ENCODE peak calls at places on chromosomes 1 and 21, in four cellular contexts. X, O, M and I are unnamed samples.

GRCh38 chr1:33641099-33641830 is 168.8 kb downstream of the ZSCAN20 start:
- DNase-seq in M (no peak), X (no peak), O (no peak), I (no peak)

GRCh38 chr1:94236021-94236491 is 1.3 kb downstream of the ARHGAP29 start:
- DNase-seq in O (no peak), X (no peak), M (no peak), I (no peak)

GRCh38 chr1:116881879-116882520 is 27.7 kb upstream of the PTGFRN start:
- DNase-seq in O (no peak), M (no peak), X (no peak), I (no peak)

GRCh38 chr1:10057305-10057704 is 24.5 kb downstream of the UBE4B start:
- DNase-seq in M (no peak), O (no peak), X (no peak), I (no peak)

GRCh38 chr1:223455470-223455869 is 62.3 kb downstream of the CCDC185 start:
- DNase-seq in O (no peak), M (no peak), X (no peak), I (no peak)

GRCh38 chr21:41923641-41924342 is 30.0 kb downstream of the C2CD2 start:
- DNase-seq in M (no peak), O (no peak), X (no peak), I (no peak)

GRCh38 chr21:41668051-41668541 is 98.8 kb downstream of the RIPK4 start:
- DNase-seq in X (no peak), M (peak; percentile 51), O (no peak), I (no peak)

GRCh38 chr1:87718241-87718950 is 389.7 kb downstream of the LMO4 start:
- DNase-seq in X (no peak), O (no peak), M (no peak), I (no peak)

GRCh38 chr1:198132060-198132781 is 24.6 kb upstream of the NEK7 start:
- DNase-seq in X (no peak), M (no peak), O (no peak), I (no peak)

GRCh38 chr21:44985441-44986401 is 45.9 kb downstream of the SLX9 start:
- DNase-seq in X (no peak), M (no peak), O (no peak), I (no peak)

GRCh38 chr1:235006132-235006721 is 122.4 kb downstream of the TOMM20 start:
- DNase-seq in M (no peak), O (no peak), X (no peak), I (no peak)

GRCh38 chr1:67937651-67938050 is 104.4 kb upstream of the GNG12 start:
- DNase-seq in M (no peak), X (no peak), O (no peak), I (no peak)

GRCh38 chr1:18069903-18070302 is 37.7 kb upstream of the IGSF21 start:
- DNase-seq in O (no peak), X (no peak), M (no peak), I (no peak)

GRCh38 chr1:199399996-199400714 is 627.4 kb upstream of the NR5A2 start:
- DNase-seq in X (no peak), M (no peak), O (no peak), I (no peak)

GRCh38 chr21:39006653-39007417 is 176.4 kb downstream of the PSMG1 start:
- DNase-seq in X (no peak), O (peak; percentile 62), M (no peak), I (no peak)

DNA sequence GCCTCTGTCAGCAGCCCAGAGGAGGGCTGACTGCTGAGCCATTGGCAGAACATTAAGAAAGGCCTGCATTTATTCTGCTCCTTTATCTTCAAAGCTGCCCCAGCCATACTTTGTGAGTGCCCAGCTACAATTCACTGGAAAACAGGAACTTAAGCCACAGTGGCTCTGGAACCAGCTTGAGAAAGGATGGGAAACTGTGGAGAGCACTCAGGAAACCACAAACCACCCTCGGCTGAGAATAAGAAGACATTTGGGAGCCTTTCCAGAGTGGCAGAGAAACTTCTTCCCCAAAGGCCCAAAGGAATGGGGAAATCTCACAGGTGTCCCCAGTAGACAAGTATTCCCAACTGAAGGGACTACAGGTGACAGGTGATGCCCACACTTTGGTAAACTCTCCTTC is 1.8 kb downstream of the LAMB3 start:
- DNase-seq in M (no peak), X (no peak), O (no peak), I (no peak)
- H3K4me1 ChIP-seq in M (peaks cover 4% of the 10 kb centered on the region), X (peaks cover 4% of the 10 kb centered on the region), O (no peaks in the 10 kb centered on the region), I (peaks cover 11% of the 10 kb centered on the region)

GRCh38 chr1:185421485-185422100 is 104.5 kb upstream of the IVNS1ABP start:
- DNase-seq in X (no peak), O (no peak), M (no peak), I (no peak)
- H3K27ac ChIP-seq in X (no peak overlapping the region), O (no peak overlapping the region), M (no peak overlapping the region), I (no peak overlapping the region)

GRCh38 chr1:55070765-55071164 is 31.4 kb downstream of the PCSK9 start:
- DNase-seq in O (no peak), M (no peak), X (no peak), I (no peak)

GRCh38 chr1:55071477-55071876 is 32.1 kb downstream of the PCSK9 start:
- DNase-seq in M (no peak), X (no peak), O (no peak), I (no peak)

GRCh38 chr1:55069280-55069679 is 29.9 kb downstream of the PCSK9 start:
- DNase-seq in O (no peak), X (no peak), M (no peak), I (no peak)

GRCh38 chr1:55067914-55068313 is 28.6 kb downstream of the PCSK9 start:
- DNase-seq in M (no peak), O (no peak), X (no peak), I (no peak)

DNA sequence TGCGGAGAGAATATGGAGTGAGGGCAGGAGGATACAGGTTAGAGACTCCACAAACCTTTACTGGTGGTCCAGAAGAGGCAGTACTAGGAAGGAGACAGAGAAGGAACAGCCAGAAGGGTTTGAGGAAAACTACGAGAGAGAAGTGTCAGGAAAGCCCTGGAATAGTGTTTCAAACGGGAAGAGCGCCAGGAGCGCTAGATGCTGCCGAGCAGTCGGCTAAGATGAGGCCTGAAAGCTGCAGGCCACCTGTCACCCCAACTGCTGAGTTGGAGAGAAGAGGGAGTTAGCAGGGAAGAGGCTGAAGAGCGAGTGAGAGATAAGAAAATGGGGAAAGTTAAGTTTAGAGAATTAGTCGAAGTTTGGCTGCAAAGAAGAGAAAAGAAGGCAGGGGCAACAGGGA is 30.9 kb downstream of the PCSK9 start:
- DNase-seq in X (no peak), O (no peak), M (no peak), I (no peak)
- H3K36me3 ChIP-seq in X (peaks cover 86% of the 10 kb centered on the region), O (peaks cover 11% of the 10 kb centered on the region), M (peaks cover 4% of the 10 kb centered on the region), I (peaks cover 68% of the 10 kb centered on the region)

GRCh38 chr1:58895082-58895481 is 111.2 kb upstream of the JUN start:
- DNase-seq in M (no peak), X (no peak), O (no peak), I (no peak)
- H3K4me1 ChIP-seq in M (no peaks in the 10 kb centered on the region), X (peaks cover 12% of the 10 kb centered on the region), O (peaks cover 12% of the 10 kb centered on the region), I (no peaks in the 10 kb centered on the region)